ENCODE peak calls at places on chromosomes 3 and 15, in nine cellular contexts. E is heart right ventricle, X is neural progenitor cell, V is AG10803, C is GM13977, O is SK-N-SH, Q is kidney epithelial cell, Y is stomach, T is fibroblast of villous mesenchyme. J is an unnamed sample.

GRCh38 chr15:98823012-98823458 is 174.7 kb downstream of the IGF1R start:
- DNase-seq in T (peak), C (no peak), X (peak), Y (no peak), Q (peak), E (no peak), O (no peak), V (peak), J (no peak)

GRCh38 chr15:76286231-76286879 is 24.9 kb downstream of the ETFA start:
- DNase-seq in E (no peak), Q (no peak), O (no peak), T (peak), X (no peak), Y (no peak), V (peak), C (peak), J (no peak)

GRCh38 chr3:34703058-34703457 is 904.6 kb downstream of the PDCD6IP start:
- DNase-seq in V (no peak), E (no peak), Y (no peak), C (no peak), T (no peak), Q (no peak), O (no peak), X (no peak), J (no peak)

GRCh38 chr3:65483475-65483874 is 555.2 kb downstream of the MAGI1 start:
- DNase-seq in V (peak), Y (peak), T (peak), E (peak), C (no peak), O (no peak), Q (no peak), X (peak), J (no peak)

GRCh38 chr3:63855333-63855940 is 8.2 kb downstream of the THOC7 start:
- DNase-seq in E (no peak), V (no peak), T (no peak), X (no peak), Q (no peak), O (no peak), Y (no peak), C (no peak), J (no peak)

GRCh38 chr3:189756651-189757078 is 125.5 kb downstream of the TP63 start:
- DNase-seq in O (no peak), C (no peak), E (no peak), V (no peak), Q (peak), Y (no peak), X (no peak), T (no peak), J (no peak)

GRCh38 chr3:46965151-46965550 is 11.4 kb downstream of the CCDC12 start:
- DNase-seq in O (no peak), Y (no peak), Q (no peak), T (no peak), C (no peak), E (no peak), V (no peak), X (no peak), J (no peak)

GRCh38 chr3:151468284-151468917 is 7.5 kb upstream of the IGSF10 start:
- DNase-seq in X (peak), Q (no peak), O (peak), Y (peak), C (peak), T (peak), E (peak), V (peak), J (no peak)

GRCh38 chr3:124395584-124396340 is 334.5 kb upstream of the UMPS start:
- DNase-seq in X (no peak), E (peak), O (peak), V (no peak), C (no peak), Q (no peak), T (peak), Y (no peak), J (no peak)

GRCh38 chr3:124393340-124393739 is 336.9 kb upstream of the UMPS start:
- DNase-seq in E (no peak), Y (no peak), X (no peak), T (no peak), V (no peak), Q (no peak), C (no peak), O (no peak), J (no peak)

GRCh38 chr3:124395165-124395564 is 335.1 kb upstream of the UMPS start:
- DNase-seq in E (no peak), C (no peak), T (peak), O (no peak), Q (no peak), V (no peak), Y (no peak), X (no peak), J (no peak)

GRCh38 chr3:124396397-124396796 is 333.9 kb upstream of the UMPS start:
- DNase-seq in X (no peak), Y (no peak), O (no peak), T (no peak), Q (no peak), V (no peak), C (no peak), E (no peak), J (no peak)

GRCh38 chr3:124391774-124392173 is 338.5 kb upstream of the UMPS start:
- DNase-seq in O (no peak), Y (no peak), Q (no peak), V (no peak), E (no peak), C (no peak), T (no peak), X (no peak), J (no peak)
- TF ChIP-seq CTCF in O (peak), Y (no peak), Q (no peak), V (no peak), E (no peak), C (peak), T (peak), X (no peak), J (no peak)

DNA sequence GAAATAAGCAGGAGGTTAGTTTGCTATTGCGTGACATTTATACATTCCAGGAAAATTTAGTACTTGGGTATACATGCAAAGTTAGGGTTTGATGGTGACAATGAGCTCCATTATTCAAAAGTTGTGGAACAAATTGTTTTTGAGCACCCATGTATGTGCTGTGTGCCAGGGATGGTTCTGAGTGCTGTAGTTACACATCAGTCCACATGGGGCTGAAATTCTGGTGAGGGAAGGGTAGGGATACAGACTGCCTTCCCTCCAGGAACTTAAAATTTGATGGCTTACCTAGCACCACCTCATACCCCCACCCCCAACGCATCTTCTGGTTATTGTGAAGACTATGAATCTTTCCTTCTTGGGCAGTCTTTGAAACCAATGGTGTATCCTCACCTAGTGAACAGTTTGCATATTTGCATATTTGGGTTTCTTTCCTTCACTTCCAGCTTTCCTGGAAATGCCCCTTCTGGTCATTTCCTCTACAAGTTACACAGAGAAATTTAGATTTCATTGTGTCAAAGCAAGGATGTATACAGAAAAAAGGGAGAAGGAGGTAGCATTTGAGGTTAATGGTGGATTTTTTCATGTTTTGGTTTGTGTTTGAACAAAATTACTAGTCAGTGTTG is 222.0 kb upstream of the IL12A start:
- DNase-seq in Q (no peak), O (peak), E (peak), X (peak), Y (no peak), V (peak), C (no peak), T (no peak), J (no peak)
- TF ChIP-seq CTCF in Q (peak), O (peak), E (peak), X (peak), Y (peak), V (peak), C (no peak), T (peak), J (no peak)

GRCh38 chr3:31532587-31533168 is at the start of gene STT3B:
- DNase-seq in V (peak), T (peak), C (peak), E (peak), Y (peak), O (peak), Q (peak), X (no peak), J (no peak)
- TF ChIP-seq CTCF in V (no peak), T (no peak), C (no peak), E (no peak), Y (no peak), O (no peak), Q (no peak), X (no peak), J (no peak)

GRCh38 chr3:53811143-53811915 is 34.9 kb downstream of the CHDH start:
- DNase-seq in T (no peak), C (no peak), X (no peak), E (no peak), V (no peak), O (no peak), Y (peak), Q (no peak), J (no peak)

GRCh38 chr3:53809764-53810400 is 36.3 kb downstream of the CHDH start:
- DNase-seq in E (no peak), X (no peak), O (no peak), Y (no peak), V (no peak), Q (no peak), C (no peak), T (no peak), J (no peak)

GRCh38 chr3:53813229-53813628 is 33.0 kb downstream of the CHDH start:
- DNase-seq in V (no peak), O (no peak), E (no peak), T (no peak), C (no peak), Q (no peak), X (no peak), Y (peak), J (no peak)

GRCh38 chr3:53813876-53814275 is 32.3 kb downstream of the CHDH start:
- DNase-seq in V (no peak), Q (no peak), E (no peak), C (no peak), O (no peak), Y (peak), T (no peak), X (no peak), J (no peak)

DNA sequence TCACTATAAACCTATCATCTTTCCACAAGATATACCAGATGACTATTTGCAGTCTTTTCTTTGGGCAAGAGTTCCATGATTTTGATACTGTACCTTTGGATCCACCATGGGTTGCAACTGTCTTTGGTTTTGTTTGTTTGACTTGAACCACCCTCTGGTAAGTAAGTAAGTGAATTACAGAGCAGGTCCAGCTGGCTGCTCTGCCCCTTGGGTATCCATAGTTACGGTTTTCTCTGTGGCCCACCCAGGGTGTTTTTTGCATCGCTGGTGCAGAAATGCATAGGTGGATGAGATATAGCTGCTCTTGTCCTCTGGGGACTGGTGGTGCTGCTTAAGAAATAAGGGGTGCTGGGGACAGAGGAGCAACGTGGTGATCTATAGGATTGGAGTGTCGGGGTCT is 33.8 kb downstream of the CHDH start:
- DNase-seq in V (no peak), O (no peak), Q (no peak), C (peak), X (peak), Y (no peak), T (no peak), E (no peak), J (no peak)
- TF ChIP-seq CTCF in V (no peak), O (no peak), Q (no peak), C (no peak), X (peak), Y (no peak), T (no peak), E (no peak), J (no peak)

GRCh38 chr15:43204016-43204901 is 16.6 kb downstream of the EPB42 start:
- DNase-seq in V (peak), O (peak), T (peak), X (peak), Q (no peak), Y (peak), E (peak), C (peak), J (peak)
- TF ChIP-seq CTCF in V (peak), O (peak), T (peak), X (peak), Q (peak), Y (peak), E (peak), C (peak), J (peak)

DNA sequence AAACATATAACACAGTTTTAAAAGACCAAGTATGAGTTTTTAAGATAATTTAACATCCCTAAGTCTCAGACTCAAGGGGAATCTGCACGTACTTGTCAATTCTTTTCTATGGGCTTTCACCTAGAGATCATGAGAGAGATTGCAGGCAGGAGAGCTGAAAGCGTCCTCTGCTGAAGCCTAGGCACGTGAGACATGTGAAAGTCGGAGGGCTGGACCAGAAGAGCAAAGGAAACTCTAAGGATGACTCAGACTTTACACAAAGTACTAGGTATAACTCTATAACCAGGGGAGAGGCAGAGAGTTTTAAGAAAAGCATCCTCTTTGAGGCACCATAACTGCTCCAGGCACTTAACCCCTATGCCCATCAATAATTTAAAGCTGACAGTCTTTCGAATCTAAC is 436.6 kb downstream of the VGLL3 start:
- DNase-seq in Y (no peak), Q (no peak), X (no peak), O (no peak), T (no peak), E (no peak), C (no peak), V (no peak), J (no peak)
- TF ChIP-seq CTCF in Y (no peak), Q (no peak), X (no peak), O (no peak), T (no peak), E (no peak), C (no peak), V (no peak), J (no peak)

GRCh38 chr3:133835961-133836360 is 30.3 kb downstream of the SRPRB start:
- DNase-seq in T (no peak), X (no peak), C (no peak), Y (no peak), E (no peak), V (no peak), O (no peak), Q (no peak), J (no peak)

GRCh38 chr3:133834621-133835417 is 29.2 kb downstream of the SRPRB start:
- DNase-seq in Q (no peak), E (no peak), X (no peak), V (no peak), T (no peak), C (no peak), Y (no peak), O (no peak), J (no peak)

GRCh38 chr3:133833880-133834620 is 28.4 kb downstream of the SRPRB start:
- DNase-seq in T (no peak), Y (no peak), C (no peak), E (no peak), O (no peak), X (no peak), Q (no peak), V (no peak), J (no peak)

GRCh38 chr3:133836497-133837158 is 31.0 kb downstream of the SRPRB start:
- DNase-seq in V (no peak), X (no peak), Q (no peak), O (no peak), T (no peak), E (no peak), C (no peak), Y (no peak), J (no peak)

DNA sequence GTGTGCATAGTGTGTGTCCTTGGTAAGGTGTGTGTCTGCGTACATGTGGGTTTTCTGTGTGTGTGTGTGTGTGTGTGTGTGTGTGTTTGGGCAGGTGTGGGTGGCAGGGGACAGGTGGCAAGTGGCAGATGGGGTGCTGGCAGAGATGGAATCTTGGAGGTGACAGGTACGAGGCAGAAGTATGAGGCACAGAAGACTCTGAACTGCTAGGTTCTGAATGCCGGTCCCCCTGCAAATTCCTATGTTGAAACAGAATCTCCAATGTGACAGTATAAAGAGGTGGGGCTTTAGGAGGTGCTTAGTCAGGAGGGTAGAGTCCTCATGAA is 29.8 kb downstream of the SRPRB start:
- DNase-seq in T (no peak), O (no peak), Q (no peak), E (no peak), V (no peak), Y (no peak), X (no peak), C (no peak), J (no peak)
- TF ChIP-seq CTCF in T (no peak), O (no peak), Q (no peak), E (no peak), V (no peak), Y (no peak), X (no peak), C (no peak), J (no peak)

DNA sequence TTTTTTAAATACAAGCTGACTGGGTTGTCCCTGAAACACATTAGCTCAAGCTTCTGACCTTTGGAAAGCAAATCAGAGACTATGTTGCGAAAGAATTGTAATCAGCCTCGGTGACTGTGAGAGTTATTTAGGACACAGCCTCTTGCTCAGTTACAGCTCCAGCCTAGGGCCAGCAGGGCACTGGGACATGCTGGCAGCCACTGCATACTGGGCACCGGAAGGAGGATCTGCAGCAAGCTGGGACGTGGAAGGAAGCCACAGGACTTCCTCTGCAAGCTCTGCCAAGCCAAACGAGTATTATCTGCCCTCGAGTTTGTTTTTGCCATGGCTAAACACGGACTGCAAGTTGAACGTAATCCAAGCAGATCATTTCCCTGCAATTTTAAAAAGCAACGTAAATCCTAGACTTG is 24.4 kb upstream of the COPG1 start:
- DNase-seq in E (peak), T (peak), O (peak), X (no peak), C (peak), V (peak), Q (no peak), Y (peak), J (no peak)
- TF ChIP-seq CTCF in E (no peak), T (no peak), O (no peak), X (no peak), C (no peak), V (peak), Q (no peak), Y (no peak), J (no peak)

DNA sequence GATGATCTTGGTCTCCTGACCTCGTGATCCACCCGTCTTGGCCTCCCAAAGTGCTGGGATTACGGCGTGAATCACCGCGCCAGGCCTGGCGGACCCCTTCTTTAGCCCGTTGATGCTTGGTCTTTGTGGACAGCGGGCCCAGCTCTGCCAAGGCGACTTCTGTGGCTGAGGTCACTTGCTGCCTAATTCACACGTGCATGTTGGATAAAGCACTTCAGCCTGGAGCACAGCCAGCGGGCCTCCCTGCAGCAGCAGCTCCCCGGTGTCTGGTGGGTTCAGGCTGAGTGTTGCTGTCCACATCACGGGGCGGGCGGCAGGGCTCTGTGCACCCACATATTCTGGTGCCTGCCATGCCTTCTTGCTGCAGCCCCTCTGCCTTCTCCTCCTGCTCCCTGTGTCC is 88.4 kb downstream of the DGKG start:
- DNase-seq in O (no peak), T (no peak), Q (no peak), Y (no peak), C (no peak), E (peak), X (no peak), V (no peak), J (no peak)
- TF ChIP-seq CTCF in O (no peak), T (no peak), Q (no peak), Y (no peak), C (no peak), E (no peak), X (no peak), V (no peak), J (no peak)

J was measured in activated B cell treated with CpG ODN at 0.5 μM for 24 hours.